ENCODE peak calls at places on chromosomes 3 and 15, in seven cellular contexts. One of them, this sample, is unnamed.

GRCh38 chr3:110878692-110879091 is 192.9 kb upstream of the NECTIN3 start:
- DNase-seq in kidney: no peak
- DNase-seq in tibial nerve: no peak
- DNase-seq in WERI-Rb-1: no peak
- DNase-seq in ascending aorta: no peak
- DNase-seq in foreskin fibroblast: no peak
- DNase-seq in fibroblast of lung: no peak
- DNase-seq in this sample: no peak

GRCh38 chr15:81029416-81030367 is 29.0 kb downstream of the TLNRD1 start:
- DNase-seq in foreskin fibroblast: no peak
- DNase-seq in kidney: no peak
- DNase-seq in WERI-Rb-1: no peak
- DNase-seq in ascending aorta: no peak
- DNase-seq in fibroblast of lung: peak
- DNase-seq in tibial nerve: no peak
- DNase-seq in this sample: no peak

GRCh38 chr15:29820802-29821160 is 1.5 kb downstream of the TJP1 start:
- DNase-seq in WERI-Rb-1: no peak
- DNase-seq in foreskin fibroblast: no peak
- DNase-seq in kidney: no peak
- DNase-seq in fibroblast of lung: peak
- DNase-seq in ascending aorta: no peak
- DNase-seq in tibial nerve: no peak
- DNase-seq in this sample: no peak

GRCh38 chr3:36600413-36600812 is 163.9 kb downstream of the DCLK3 start:
- DNase-seq in WERI-Rb-1: no peak
- DNase-seq in fibroblast of lung: no peak
- DNase-seq in ascending aorta: no peak
- DNase-seq in tibial nerve: no peak
- DNase-seq in foreskin fibroblast: no peak
- DNase-seq in kidney: no peak
- DNase-seq in this sample: no peak

GRCh38 chr3:38579551-38580449 is 69.7 kb downstream of the SCN5A start:
- DNase-seq in tibial nerve: no peak
- DNase-seq in WERI-Rb-1: peak
- DNase-seq in fibroblast of lung: peak
- DNase-seq in kidney: no peak
- DNase-seq in foreskin fibroblast: peak
- DNase-seq in ascending aorta: no peak
- DNase-seq in this sample: no peak

GRCh38 chr3:15060029-15060428 is 5.1 kb downstream of the MRPS25 start:
- DNase-seq in kidney: no peak
- DNase-seq in tibial nerve: no peak
- DNase-seq in foreskin fibroblast: no peak
- DNase-seq in fibroblast of lung: no peak
- DNase-seq in ascending aorta: no peak
- DNase-seq in WERI-Rb-1: no peak
- DNase-seq in this sample: no peak

GRCh38 chr3:177330771-177331170 is 133.5 kb upstream of the TBL1XR1 start:
- DNase-seq in foreskin fibroblast: peak
- DNase-seq in WERI-Rb-1: peak
- DNase-seq in kidney: no peak
- DNase-seq in ascending aorta: no peak
- DNase-seq in tibial nerve: no peak
- DNase-seq in fibroblast of lung: no peak
- DNase-seq in this sample: no peak

GRCh38 chr3:42032693-42033349 is 58.3 kb upstream of the TRAK1 start:
- DNase-seq in fibroblast of lung: peak
- DNase-seq in tibial nerve: peak
- DNase-seq in foreskin fibroblast: peak
- DNase-seq in WERI-Rb-1: peak
- DNase-seq in kidney: peak
- DNase-seq in ascending aorta: peak
- DNase-seq in this sample: peak

GRCh38 chr3:13262493-13263211 is 157.5 kb downstream of the NUP210 start:
- DNase-seq in fibroblast of lung: no peak
- DNase-seq in foreskin fibroblast: no peak
- DNase-seq in WERI-Rb-1: peak
- DNase-seq in kidney: no peak
- DNase-seq in tibial nerve: no peak
- DNase-seq in ascending aorta: no peak
- DNase-seq in this sample: peak

GRCh38 chr3:186096295-186096694 is 12.6 kb downstream of the ETV5 start:
- DNase-seq in WERI-Rb-1: no peak
- DNase-seq in ascending aorta: no peak
- DNase-seq in foreskin fibroblast: no peak
- DNase-seq in fibroblast of lung: no peak
- DNase-seq in tibial nerve: no peak
- DNase-seq in kidney: no peak
- DNase-seq in this sample: no peak

GRCh38 chr3:186095584-186096061 is 13.3 kb downstream of the ETV5 start:
- DNase-seq in foreskin fibroblast: no peak
- DNase-seq in WERI-Rb-1: no peak
- DNase-seq in kidney: no peak
- DNase-seq in fibroblast of lung: no peak
- DNase-seq in tibial nerve: no peak
- DNase-seq in ascending aorta: no peak
- DNase-seq in this sample: no peak

GRCh38 chr3:186098740-186099139 is 10.1 kb downstream of the ETV5 start:
- DNase-seq in kidney: no peak
- DNase-seq in tibial nerve: no peak
- DNase-seq in foreskin fibroblast: no peak
- DNase-seq in fibroblast of lung: no peak
- DNase-seq in WERI-Rb-1: no peak
- DNase-seq in ascending aorta: no peak
- DNase-seq in this sample: no peak

GRCh38 chr3:186097663-186098451 is 11.0 kb downstream of the ETV5 start:
- DNase-seq in fibroblast of lung: peak
- DNase-seq in WERI-Rb-1: peak
- DNase-seq in tibial nerve: peak
- DNase-seq in kidney: peak
- DNase-seq in ascending aorta: no peak
- DNase-seq in foreskin fibroblast: peak
- DNase-seq in this sample: peak

DNA sequence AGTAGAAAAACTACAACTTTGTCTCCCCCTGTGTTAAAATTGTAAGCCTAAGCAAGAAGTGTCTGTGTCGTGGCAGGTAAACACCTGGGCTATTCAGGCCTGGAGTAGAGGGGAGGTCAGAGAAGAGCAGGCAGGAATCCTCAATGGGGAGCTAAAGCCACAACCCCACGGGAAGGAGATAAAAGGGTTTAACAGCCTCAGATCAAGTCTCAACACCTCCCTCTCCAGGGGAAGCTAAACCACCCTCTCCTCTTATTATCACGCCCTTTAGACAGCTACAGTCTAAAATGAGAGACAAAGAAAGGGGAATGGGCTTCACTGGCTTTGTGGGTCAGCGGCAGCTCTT is 11.6 kb downstream of the ETV5 start:
- DNase-seq in foreskin fibroblast: no peak
- DNase-seq in fibroblast of lung: no peak
- DNase-seq in ascending aorta: no peak
- DNase-seq in kidney: no peak
- DNase-seq in WERI-Rb-1: peak
- DNase-seq in tibial nerve: no peak
- DNase-seq in this sample: no peak
- H3K4me3 ChIP-seq in foreskin fibroblast: peak
- H3K4me3 ChIP-seq in fibroblast of lung: peak
- H3K4me3 ChIP-seq in ascending aorta: peak
- H3K4me3 ChIP-seq in kidney: peak
- H3K4me3 ChIP-seq in WERI-Rb-1: peak
- H3K4me3 ChIP-seq in tibial nerve: no peak
- H3K4me3 ChIP-seq in this sample: peak

GRCh38 chr3:74621581-74621980 is 7.1 kb upstream of the CNTN3 start:
- DNase-seq in ascending aorta: no peak
- DNase-seq in kidney: no peak
- DNase-seq in foreskin fibroblast: no peak
- DNase-seq in WERI-Rb-1: no peak
- DNase-seq in fibroblast of lung: no peak
- DNase-seq in tibial nerve: no peak
- DNase-seq in this sample: no peak
- TF ChIP-seq CTCF in ascending aorta: no peak
- TF ChIP-seq CTCF in kidney: no peak
- TF ChIP-seq CTCF in foreskin fibroblast: no peak
- TF ChIP-seq CTCF in WERI-Rb-1: no peak
- TF ChIP-seq CTCF in fibroblast of lung: no peak
- TF ChIP-seq CTCF in tibial nerve: no peak
- TF ChIP-seq CTCF in this sample: no peak

GRCh38 chr3:129936757-129937156 is 37.8 kb upstream of the TRH start:
- DNase-seq in foreskin fibroblast: peak
- DNase-seq in ascending aorta: no peak
- DNase-seq in WERI-Rb-1: no peak
- DNase-seq in tibial nerve: peak
- DNase-seq in kidney: no peak
- DNase-seq in fibroblast of lung: peak
- DNase-seq in this sample: peak

GRCh38 chr3:129934234-129935123 is 40.0 kb upstream of the TRH start:
- DNase-seq in fibroblast of lung: peak
- DNase-seq in tibial nerve: no peak
- DNase-seq in foreskin fibroblast: peak
- DNase-seq in ascending aorta: no peak
- DNase-seq in kidney: no peak
- DNase-seq in WERI-Rb-1: no peak
- DNase-seq in this sample: peak

GRCh38 chr3:129938140-129938930 is 36.2 kb upstream of the TRH start:
- DNase-seq in tibial nerve: no peak
- DNase-seq in WERI-Rb-1: peak
- DNase-seq in kidney: no peak
- DNase-seq in fibroblast of lung: no peak
- DNase-seq in ascending aorta: no peak
- DNase-seq in foreskin fibroblast: no peak
- DNase-seq in this sample: no peak

GRCh38 chr3:129940086-129940485 is 34.4 kb upstream of the TRH start:
- DNase-seq in kidney: no peak
- DNase-seq in tibial nerve: no peak
- DNase-seq in foreskin fibroblast: no peak
- DNase-seq in fibroblast of lung: no peak
- DNase-seq in ascending aorta: no peak
- DNase-seq in WERI-Rb-1: no peak
- DNase-seq in this sample: no peak

GRCh38 chr3:129937717-129938116 is 36.8 kb upstream of the TRH start:
- DNase-seq in kidney: no peak
- DNase-seq in fibroblast of lung: no peak
- DNase-seq in foreskin fibroblast: no peak
- DNase-seq in WERI-Rb-1: no peak
- DNase-seq in ascending aorta: no peak
- DNase-seq in tibial nerve: no peak
- DNase-seq in this sample: no peak
- H3K4me3 ChIP-seq in kidney: no peak
- H3K4me3 ChIP-seq in fibroblast of lung: no peak
- H3K4me3 ChIP-seq in foreskin fibroblast: no peak
- H3K4me3 ChIP-seq in WERI-Rb-1: no peak
- H3K4me3 ChIP-seq in ascending aorta: no peak
- H3K4me3 ChIP-seq in tibial nerve: no peak
- H3K4me3 ChIP-seq in this sample: no peak

GRCh38 chr3:184042617-184043016 is 10.2 kb upstream of the HTR3C start:
- DNase-seq in foreskin fibroblast: no peak
- DNase-seq in WERI-Rb-1: no peak
- DNase-seq in fibroblast of lung: no peak
- DNase-seq in ascending aorta: no peak
- DNase-seq in tibial nerve: no peak
- DNase-seq in kidney: no peak
- DNase-seq in this sample: no peak

GRCh38 chr3:184037816-184038215 is 6.3 kb downstream of the HTR3D start:
- DNase-seq in kidney: peak
- DNase-seq in ascending aorta: no peak
- DNase-seq in foreskin fibroblast: no peak
- DNase-seq in WERI-Rb-1: no peak
- DNase-seq in fibroblast of lung: no peak
- DNase-seq in tibial nerve: no peak
- DNase-seq in this sample: no peak

GRCh38 chr3:184039414-184039813 is 7.9 kb downstream of the HTR3D start:
- DNase-seq in kidney: no peak
- DNase-seq in fibroblast of lung: peak
- DNase-seq in WERI-Rb-1: peak
- DNase-seq in tibial nerve: no peak
- DNase-seq in ascending aorta: no peak
- DNase-seq in foreskin fibroblast: no peak
- DNase-seq in this sample: peak

DNA sequence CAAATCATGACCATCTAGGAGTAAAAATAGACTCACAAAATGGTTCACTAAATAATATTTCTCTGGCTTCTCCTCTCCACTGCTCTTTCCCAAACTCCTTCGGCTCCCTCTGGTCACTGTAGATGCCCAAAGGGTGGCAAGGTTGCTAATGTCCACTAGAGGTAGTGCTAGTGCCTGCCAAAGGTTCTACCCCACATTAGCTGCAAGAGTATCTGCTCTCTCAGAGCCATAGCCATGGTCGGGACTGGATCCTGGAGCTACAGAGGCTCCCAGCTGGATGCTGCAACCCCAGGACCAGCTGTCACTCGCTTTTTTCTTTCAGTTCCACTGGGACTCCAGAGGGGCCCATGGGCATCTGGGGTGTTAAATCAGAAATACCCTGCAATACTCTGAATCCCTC is 8.5 kb downstream of the HTR3D start:
- DNase-seq in WERI-Rb-1: peak
- DNase-seq in tibial nerve: no peak
- DNase-seq in kidney: no peak
- DNase-seq in fibroblast of lung: peak
- DNase-seq in ascending aorta: no peak
- DNase-seq in foreskin fibroblast: peak
- DNase-seq in this sample: peak
- TF ChIP-seq CTCF in WERI-Rb-1: peak
- TF ChIP-seq CTCF in tibial nerve: peak
- TF ChIP-seq CTCF in kidney: no peak
- TF ChIP-seq CTCF in fibroblast of lung: peak
- TF ChIP-seq CTCF in ascending aorta: no peak
- TF ChIP-seq CTCF in foreskin fibroblast: peak
- TF ChIP-seq CTCF in this sample: peak

GRCh38 chr15:66374179-66374578 is 12.5 kb upstream of the MAP2K1 start:
- DNase-seq in kidney: no peak
- DNase-seq in ascending aorta: no peak
- DNase-seq in fibroblast of lung: no peak
- DNase-seq in tibial nerve: no peak
- DNase-seq in WERI-Rb-1: no peak
- DNase-seq in foreskin fibroblast: no peak
- DNase-seq in this sample: no peak

GRCh38 chr15:66364944-66365343 is 8.5 kb upstream of the TIPIN start:
- DNase-seq in fibroblast of lung: no peak
- DNase-seq in tibial nerve: no peak
- DNase-seq in ascending aorta: no peak
- DNase-seq in foreskin fibroblast: no peak
- DNase-seq in kidney: no peak
- DNase-seq in WERI-Rb-1: no peak
- DNase-seq in this sample: no peak

GRCh38 chr15:66369773-66370651 is 13.5 kb upstream of the TIPIN start:
- DNase-seq in ascending aorta: no peak
- DNase-seq in fibroblast of lung: peak
- DNase-seq in kidney: no peak
- DNase-seq in WERI-Rb-1: no peak
- DNase-seq in tibial nerve: no peak
- DNase-seq in foreskin fibroblast: no peak
- DNase-seq in this sample: peak
- H3K4me3 ChIP-seq in ascending aorta: peak
- H3K4me3 ChIP-seq in fibroblast of lung: peak
- H3K4me3 ChIP-seq in kidney: peak
- H3K4me3 ChIP-seq in WERI-Rb-1: no peak
- H3K4me3 ChIP-seq in tibial nerve: peak
- H3K4me3 ChIP-seq in foreskin fibroblast: peak
- H3K4me3 ChIP-seq in this sample: peak